ENCODE peak calls at places on chromosomes 3 and 15, in nine cellular contexts. One of them, this sample, is unnamed.

GRCh38 chr3:64705946-64706345 is 18.1 kb upstream of the ADAMTS9 start:
- DNase-seq in NCI-H1048: no peak
- DNase-seq in NCI-H2029 treated with DMSO at 0.1 percent for 48 hours: no peak
- DNase-seq in GF-D8: no peak
- DNase-seq in T47D: no peak
- DNase-seq in Calu3: no peak
- DNase-seq in astrocyte of the spinal cord: no peak
- DNase-seq in glutamatergic neuron: no peak
- DNase-seq in mesendoderm: no peak
- DNase-seq in this sample: no peak

GRCh38 chr3:42735021-42735420 is 32.4 kb upstream of the HHATL start:
- DNase-seq in mesendoderm: no peak
- DNase-seq in astrocyte of the spinal cord: no peak
- DNase-seq in NCI-H2029 treated with DMSO at 0.1 percent for 48 hours: no peak
- DNase-seq in Calu3: no peak
- DNase-seq in NCI-H1048: no peak
- DNase-seq in glutamatergic neuron: no peak
- DNase-seq in T47D: no peak
- DNase-seq in GF-D8: no peak
- DNase-seq in this sample: no peak

GRCh38 chr15:61951949-61952348 is 108.3 kb downstream of the VPS13C start:
- DNase-seq in glutamatergic neuron: no peak
- DNase-seq in astrocyte of the spinal cord: peak
- DNase-seq in NCI-H2029 treated with DMSO at 0.1 percent for 48 hours: no peak
- DNase-seq in NCI-H1048: no peak
- DNase-seq in Calu3: peak
- DNase-seq in mesendoderm: no peak
- DNase-seq in T47D: peak
- DNase-seq in GF-D8: no peak
- DNase-seq in this sample: no peak

GRCh38 chr15:57133127-57133968 is 214.9 kb downstream of the TCF12 start:
- DNase-seq in NCI-H2029 treated with DMSO at 0.1 percent for 48 hours: no peak
- DNase-seq in T47D: no peak
- DNase-seq in Calu3: no peak
- DNase-seq in mesendoderm: no peak
- DNase-seq in GF-D8: no peak
- DNase-seq in glutamatergic neuron: peak
- DNase-seq in NCI-H1048: no peak
- DNase-seq in astrocyte of the spinal cord: peak
- DNase-seq in this sample: no peak

GRCh38 chr3:114706591-114707224 is 412.9 kb downstream of the TIGIT start:
- DNase-seq in astrocyte of the spinal cord: peak
- DNase-seq in NCI-H2029 treated with DMSO at 0.1 percent for 48 hours: peak
- DNase-seq in GF-D8: no peak
- DNase-seq in glutamatergic neuron: no peak
- DNase-seq in mesendoderm: peak
- DNase-seq in Calu3: peak
- DNase-seq in NCI-H1048: no peak
- DNase-seq in T47D: no peak
- DNase-seq in this sample: peak

GRCh38 chr3:78177780-78178179 is 1137.9 kb downstream of the ROBO2 start:
- DNase-seq in NCI-H2029 treated with DMSO at 0.1 percent for 48 hours: no peak
- DNase-seq in T47D: peak
- DNase-seq in mesendoderm: peak
- DNase-seq in astrocyte of the spinal cord: no peak
- DNase-seq in glutamatergic neuron: no peak
- DNase-seq in NCI-H1048: no peak
- DNase-seq in GF-D8: no peak
- DNase-seq in Calu3: peak
- DNase-seq in this sample: no peak

GRCh38 chr3:129278970-129279906 is 568 bp downstream of the HMCES start:
- DNase-seq in NCI-H1048: no peak
- DNase-seq in GF-D8: no peak
- DNase-seq in astrocyte of the spinal cord: peak
- DNase-seq in T47D: peak
- DNase-seq in Calu3: peak
- DNase-seq in NCI-H2029 treated with DMSO at 0.1 percent for 48 hours: no peak
- DNase-seq in glutamatergic neuron: peak
- DNase-seq in mesendoderm: peak
- DNase-seq in this sample: peak

GRCh38 chr3:98587654-98588532 is 5.5 kb downstream of the CPOX start:
- DNase-seq in GF-D8: no peak
- DNase-seq in glutamatergic neuron: no peak
- DNase-seq in NCI-H2029 treated with DMSO at 0.1 percent for 48 hours: no peak
- DNase-seq in NCI-H1048: no peak
- DNase-seq in mesendoderm: no peak
- DNase-seq in astrocyte of the spinal cord: no peak
- DNase-seq in Calu3: no peak
- DNase-seq in T47D: no peak
- DNase-seq in this sample: no peak

GRCh38 chr3:43727930-43728329 is 37.2 kb downstream of the ABHD5 start:
- DNase-seq in glutamatergic neuron: no peak
- DNase-seq in NCI-H1048: no peak
- DNase-seq in mesendoderm: no peak
- DNase-seq in NCI-H2029 treated with DMSO at 0.1 percent for 48 hours: no peak
- DNase-seq in Calu3: no peak
- DNase-seq in GF-D8: no peak
- DNase-seq in astrocyte of the spinal cord: peak
- DNase-seq in T47D: no peak
- DNase-seq in this sample: no peak

GRCh38 chr3:40308725-40309438 is 625 bp upstream of the EIF1B start:
- DNase-seq in Calu3: no peak
- DNase-seq in glutamatergic neuron: no peak
- DNase-seq in T47D: no peak
- DNase-seq in mesendoderm: no peak
- DNase-seq in astrocyte of the spinal cord: no peak
- DNase-seq in NCI-H2029 treated with DMSO at 0.1 percent for 48 hours: no peak
- DNase-seq in GF-D8: no peak
- DNase-seq in NCI-H1048: no peak
- DNase-seq in this sample: no peak

GRCh38 chr15:97501291-97501690 is 459.2 kb upstream of the ARRDC4 start:
- DNase-seq in mesendoderm: no peak
- DNase-seq in Calu3: no peak
- DNase-seq in T47D: no peak
- DNase-seq in glutamatergic neuron: no peak
- DNase-seq in GF-D8: peak
- DNase-seq in NCI-H2029 treated with DMSO at 0.1 percent for 48 hours: no peak
- DNase-seq in NCI-H1048: no peak
- DNase-seq in astrocyte of the spinal cord: no peak
- DNase-seq in this sample: no peak

GRCh38 chr3:149145361-149145760 is 15.9 kb downstream of the HPS3 start:
- DNase-seq in astrocyte of the spinal cord: no peak
- DNase-seq in glutamatergic neuron: no peak
- DNase-seq in GF-D8: no peak
- DNase-seq in NCI-H2029 treated with DMSO at 0.1 percent for 48 hours: no peak
- DNase-seq in mesendoderm: peak
- DNase-seq in Calu3: no peak
- DNase-seq in T47D: no peak
- DNase-seq in NCI-H1048: no peak
- DNase-seq in this sample: no peak

GRCh38 chr3:124566701-124567100 is 163.6 kb upstream of the UMPS start:
- DNase-seq in glutamatergic neuron: no peak
- DNase-seq in NCI-H1048: no peak
- DNase-seq in T47D: no peak
- DNase-seq in NCI-H2029 treated with DMSO at 0.1 percent for 48 hours: no peak
- DNase-seq in mesendoderm: no peak
- DNase-seq in Calu3: no peak
- DNase-seq in astrocyte of the spinal cord: no peak
- DNase-seq in GF-D8: no peak
- DNase-seq in this sample: no peak

GRCh38 chr3:143329567-143330164 is 210.1 kb downstream of the CHST2 start:
- DNase-seq in glutamatergic neuron: peak
- DNase-seq in NCI-H2029 treated with DMSO at 0.1 percent for 48 hours: no peak
- DNase-seq in Calu3: no peak
- DNase-seq in T47D: peak
- DNase-seq in NCI-H1048: no peak
- DNase-seq in mesendoderm: peak
- DNase-seq in GF-D8: no peak
- DNase-seq in astrocyte of the spinal cord: peak
- DNase-seq in this sample: no peak

GRCh38 chr3:197028711-197029510 is 706 bp downstream of the MELTF start:
- DNase-seq in Calu3: peak
- DNase-seq in GF-D8: no peak
- DNase-seq in glutamatergic neuron: peak
- DNase-seq in astrocyte of the spinal cord: no peak
- DNase-seq in mesendoderm: peak
- DNase-seq in NCI-H1048: no peak
- DNase-seq in T47D: no peak
- DNase-seq in NCI-H2029 treated with DMSO at 0.1 percent for 48 hours: no peak
- DNase-seq in this sample: no peak

GRCh38 chr3:4750306-4751056 is 228.8 kb upstream of the BHLHE40 start:
- DNase-seq in glutamatergic neuron: no peak
- DNase-seq in GF-D8: peak
- DNase-seq in NCI-H2029 treated with DMSO at 0.1 percent for 48 hours: peak
- DNase-seq in mesendoderm: peak
- DNase-seq in Calu3: no peak
- DNase-seq in astrocyte of the spinal cord: no peak
- DNase-seq in T47D: peak
- DNase-seq in NCI-H1048: no peak
- DNase-seq in this sample: no peak

GRCh38 chr3:66394261-66395249 is 106.3 kb downstream of the LRIG1 start:
- DNase-seq in T47D: no peak
- DNase-seq in glutamatergic neuron: no peak
- DNase-seq in GF-D8: no peak
- DNase-seq in Calu3: no peak
- DNase-seq in astrocyte of the spinal cord: peak
- DNase-seq in NCI-H1048: no peak
- DNase-seq in NCI-H2029 treated with DMSO at 0.1 percent for 48 hours: no peak
- DNase-seq in mesendoderm: no peak
- DNase-seq in this sample: peak